ENCODE peak calls at places on chromosomes 16 and 17, in seven cellular contexts. T is HL-60, L is GM23338, K is Panc1, V is HepG2, Y is HCT116, X is K562. C is an unnamed sample.

GRCh38 chr17:10155334-10156081 is 42.9 kb downstream of the GAS7 start:
- DNase-seq in T (no peak), L (no peak), K (no peak), V (no peak), Y (no peak), X (no peak), C (no peak)

GRCh38 chr16:29011851-29012250 is 27.0 kb downstream of the LAT start:
- DNase-seq in T (no peak), L (no peak), K (no peak), V (no peak), Y (no peak), X (no peak), C (no peak)

GRCh38 chr17:6276711-6277110 is 158.2 kb downstream of the AIPL1 start:
- DNase-seq in T (no peak), L (peak; percentile 65), K (no peak), V (no peak), Y (no peak), X (no peak), C (no peak)

GRCh38 chr17:73191443-73192218 is 1.2 kb upstream of the COG1 start:
- DNase-seq in T (peak; percentile 77), L (peak; percentile 84), K (no peak), V (peak; percentile 77), Y (peak; percentile 80), X (peak; percentile 61), C (peak; percentile 86)

GRCh38 chr16:634996-635395 is 1.1 kb downstream of the METTL26 start:
- DNase-seq in T (no peak), L (no peak), K (no peak), V (no peak), Y (no peak), X (no peak), C (no peak)

GRCh38 chr16:50265260-50265659 is 1.1 kb upstream of the ADCY7 start:
- DNase-seq in T (peak; percentile 80), L (no peak), K (no peak), V (peak; percentile 69), Y (peak; percentile 33), X (peak; percentile 53), C (no peak)

GRCh38 chr16:75682308-75682707 is 5.5 kb upstream of the CPHXL2 start:
- DNase-seq in T (no peak), L (no peak), K (no peak), V (peak; percentile 69), Y (no peak), X (no peak), C (no peak)

GRCh38 chr16:11148045-11148444 is 108.0 kb downstream of the SOCS1 start:
- DNase-seq in T (no peak), L (no peak), K (no peak), V (no peak), Y (no peak), X (no peak), C (no peak)

GRCh38 chr17:68539536-68540469 is 27.6 kb downstream of the PRKAR1A start:
- DNase-seq in T (peak; percentile 31), L (peak; percentile 41), K (no peak), V (peak; percentile 24), Y (no peak), X (no peak), C (peak; percentile 22)

GRCh38 chr16:1194665-1195392 is 30.2 kb downstream of the TPSG1 start:
- DNase-seq in T (no peak), L (peak; percentile 66), K (no peak), V (no peak), Y (no peak), X (peak; percentile 72), C (no peak)

GRCh38 chr17:28384281-28385036 is 13.0 kb downstream of the SARM1 start:
- DNase-seq in T (peak; percentile 36), L (peak; percentile 66), K (no peak), V (no peak), Y (no peak), X (peak; percentile 42), C (no peak)

GRCh38 chr17:27153005-27153404 is 140.9 kb upstream of the WSB1 start:
- DNase-seq in T (no peak), L (no peak), K (no peak), V (no peak), Y (no peak), X (no peak), C (no peak)

GRCh38 chr16:89887243-89887642 is 13.9 kb downstream of the TCF25 start:
- DNase-seq in T (no peak), L (no peak), K (no peak), V (no peak), Y (no peak), X (no peak), C (no peak)

GRCh38 chr17:66542967-66543525 is 240.6 kb downstream of the PRKCA start:
- DNase-seq in T (no peak), L (no peak), K (no peak), V (peak; percentile 29), Y (no peak), X (no peak), C (no peak)

GRCh38 chr17:8122391-8122922 is 1.4 kb downstream of the HES7 start:
- DNase-seq in T (no peak), L (peak; percentile 91), K (no peak), V (no peak), Y (no peak), X (no peak), C (peak; percentile 69)

GRCh38 chr16:69190598-69190997 is 3.6 kb downstream of the SNTB2 start:
- DNase-seq in T (peak; percentile 90), L (no peak), K (no peak), V (no peak), Y (no peak), X (no peak), C (no peak)

GRCh38 chr16:85881436-85881835 is 17.5 kb upstream of the IRF8 start:
- DNase-seq in T (no peak), L (no peak), K (no peak), V (no peak), Y (no peak), X (no peak), C (no peak)

GRCh38 chr17:82752371-82753200 is 721 bp downstream of the TBCD start:
- DNase-seq in T (no peak), L (peak; percentile 24), K (no peak), V (no peak), Y (no peak), X (peak; percentile 67), C (peak; percentile 59)

DNA sequence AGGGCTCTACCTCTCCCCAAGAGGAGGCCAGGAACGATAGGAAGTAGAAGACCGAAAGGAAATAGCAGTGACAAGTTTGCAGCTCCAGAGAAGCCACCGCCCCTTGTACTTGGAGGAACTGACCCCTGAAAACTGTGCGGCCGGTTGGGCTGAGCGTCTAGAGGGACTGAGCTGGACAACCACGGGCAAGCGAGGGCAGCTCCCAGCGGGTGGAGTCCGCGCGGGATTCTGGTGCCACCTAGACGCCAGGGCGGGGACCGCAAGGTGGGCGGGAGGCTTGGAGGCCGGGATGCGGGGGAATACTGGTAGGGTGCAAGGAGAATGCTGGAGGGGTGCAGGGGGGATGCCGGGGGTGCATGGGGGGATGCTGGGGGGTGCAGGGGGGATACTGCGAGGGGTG is 1.3 kb upstream of the SLC6A4 start:
- DNase-seq in T (peak; percentile 26), L (peak; percentile 70), K (no peak), V (peak; percentile 40), Y (peak; percentile 7), X (no peak), C (peak; percentile 91)
- TF ChIP-seq REST in T (no peak), L (no peak), K (no peak), V (no peak), Y (no peak), X (no peak), C (no peak)

GRCh38 chr16:2752850-2753522 is 548 bp downstream of the SRRM2 start:
- DNase-seq in T (peak; percentile 76), L (peak; percentile 76), K (no peak), V (peak; percentile 56), Y (peak; percentile 58), X (peak; percentile 91), C (peak; percentile 81)

GRCh38 chr16:2752035-2752849 is at the start of gene SRRM2:
- DNase-seq in T (peak; percentile 97), L (peak; percentile 97), K (peak; percentile 89), V (peak; percentile 90), Y (peak; percentile 93), X (peak; percentile 82), C (peak; percentile 98)

GRCh38 chr16:2749936-2750335 is 2.5 kb upstream of the SRRM2 start:
- DNase-seq in T (no peak), L (no peak), K (no peak), V (no peak), Y (no peak), X (no peak), C (no peak)

GRCh38 chr16:2753523-2754020 is 1.1 kb downstream of the SRRM2 start:
- DNase-seq in T (no peak), L (no peak), K (no peak), V (no peak), Y (no peak), X (no peak), C (no peak)

DNA sequence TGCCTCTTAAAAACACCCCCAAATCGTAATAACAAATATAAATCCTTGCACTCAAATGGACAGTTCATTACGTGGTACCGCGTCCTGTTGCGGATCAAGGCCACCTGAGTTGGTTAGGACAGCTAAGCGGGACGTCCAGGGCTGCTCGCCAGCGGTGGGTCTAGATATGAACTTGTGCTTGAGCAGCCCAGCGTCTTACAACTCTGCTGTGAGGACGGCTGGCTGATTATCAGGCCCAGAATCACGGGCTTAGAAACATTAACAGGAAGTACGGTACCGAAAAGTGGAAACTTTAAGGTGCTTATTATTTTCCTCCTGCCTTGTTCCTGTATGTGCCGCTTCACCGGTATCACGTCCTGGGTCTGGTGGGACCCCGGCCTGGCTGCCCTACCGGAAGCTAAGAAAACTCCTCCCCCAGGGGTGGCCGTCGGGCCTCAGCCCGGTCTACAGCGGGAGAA is 832 bp upstream of the SRRM2 start:
- DNase-seq in T (no peak), L (peak; percentile 92), K (no peak), V (peak; percentile 83), Y (peak; percentile 60), X (no peak), C (peak; percentile 82)
- TF ChIP-seq REST in T (no peak), L (no peak), K (no peak), V (no peak), Y (no peak), X (no peak), C (no peak)

DNA sequence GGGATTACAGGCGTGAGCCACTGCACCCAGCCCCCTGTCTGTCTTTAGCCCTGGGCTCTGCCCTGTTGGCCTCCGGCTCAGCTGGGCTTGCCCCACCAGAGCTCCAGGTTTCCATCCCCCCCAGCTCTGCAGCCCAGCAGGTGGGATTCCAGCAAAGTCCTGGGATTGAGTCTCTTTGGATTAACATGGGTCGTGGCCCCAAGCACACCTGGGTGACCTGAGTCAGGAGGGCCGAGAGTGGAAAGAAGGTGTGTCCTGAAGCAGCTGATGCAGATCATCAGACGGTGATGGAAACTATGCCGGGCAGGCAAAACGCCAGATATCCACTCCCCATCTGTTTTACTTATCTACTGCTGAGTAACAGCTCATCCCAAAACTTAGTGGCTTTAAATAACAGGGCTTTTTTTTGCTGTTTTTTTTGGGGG is 72.5 kb downstream of the KNOP1 start:
- DNase-seq in T (no peak), L (no peak), K (no peak), V (no peak), Y (no peak), X (no peak), C (no peak)
- TF ChIP-seq REST in T (no peak), L (no peak), K (no peak), V (no peak), Y (no peak), X (no peak), C (no peak)

GRCh38 chr16:14628806-14629611 is 1.1 kb downstream of the PARN start:
- DNase-seq in T (no peak), L (peak; percentile 52), K (no peak), V (no peak), Y (no peak), X (no peak), C (no peak)
- TF ChIP-seq REST in T (no peak), L (no peak), K (no peak), V (no peak), Y (no peak), X (no peak), C (no peak)